ENCODE peak calls at places on chromosomes 11 and 22, in eight cellular contexts. B is glutamatergic neuron, R is colonic mucosa, P is stomach, V is upper lobe of left lung, I is endothelial cell, Q is GM12878, T is mammary epithelial cell. C is an unnamed sample.
A peak's percentile ranks its signal among the peaks of the same experiment; 100 is the strongest.

GRCh38 chr22:43740587-43741270 is 71.4 kb downstream of the EFCAB6 start:
- DNase-seq in B (no peak), R (no peak), P (no peak), V (no peak), I (no peak), Q (no peak), T (no peak), C (peak; percentile 30)

GRCh38 chr11:93160808-93161207 is 37.0 kb downstream of the SLC36A4 start:
- DNase-seq in B (no peak), R (no peak), P (no peak), V (no peak), I (no peak), Q (no peak), T (no peak), C (no peak)

GRCh38 chr11:45226901-45227300 is 59.2 kb downstream of the SYT13 start:
- DNase-seq in B (no peak), R (no peak), P (no peak), V (peak; percentile 70), I (no peak), Q (no peak), T (no peak), C (no peak)

GRCh38 chr22:45970709-45971388 is 6.1 kb downstream of the WNT7B start:
- DNase-seq in B (no peak), R (no peak), P (no peak), V (peak; percentile 83), I (no peak), Q (no peak), T (no peak), C (no peak)

GRCh38 chr11:42329930-42330555 is 870.6 kb upstream of the LRRC4C start:
- DNase-seq in B (no peak), R (no peak), P (no peak), V (no peak), I (no peak), Q (no peak), T (peak; percentile 84), C (peak; percentile 18)

GRCh38 chr11:117814766-117815261 is 9.7 kb downstream of the FXYD2 start:
- DNase-seq in B (no peak), R (peak; percentile 90), P (peak; percentile 81), V (peak; percentile 21), I (no peak), Q (peak; percentile 96), T (no peak), C (no peak)

GRCh38 chr11:299951-300735 is 817 bp upstream of the IFITM5 start:
- DNase-seq in B (peak; percentile 56), R (no peak), P (no peak), V (peak; percentile 44), I (no peak), Q (no peak), T (no peak), C (peak; percentile 68)

GRCh38 chr11:64224151-64224890 is 1.7 kb downstream of the TRPT1 start:
- DNase-seq in B (no peak), R (no peak), P (no peak), V (peak; percentile 46), I (no peak), Q (no peak), T (peak; percentile 38), C (no peak)

GRCh38 chr22:45009881-45010531 is at the start of gene PHF21B:
- DNase-seq in B (peak; percentile 94), R (peak; percentile 20), P (peak; percentile 37), V (peak; percentile 86), I (peak; percentile 85), Q (no peak), T (peak; percentile 9), C (peak; percentile 15)

GRCh38 chr11:71467164-71467563 is 14.2 kb downstream of the NADSYN1 start:
- DNase-seq in B (no peak), R (no peak), P (no peak), V (no peak), I (no peak), Q (no peak), T (no peak), C (no peak)

DNA sequence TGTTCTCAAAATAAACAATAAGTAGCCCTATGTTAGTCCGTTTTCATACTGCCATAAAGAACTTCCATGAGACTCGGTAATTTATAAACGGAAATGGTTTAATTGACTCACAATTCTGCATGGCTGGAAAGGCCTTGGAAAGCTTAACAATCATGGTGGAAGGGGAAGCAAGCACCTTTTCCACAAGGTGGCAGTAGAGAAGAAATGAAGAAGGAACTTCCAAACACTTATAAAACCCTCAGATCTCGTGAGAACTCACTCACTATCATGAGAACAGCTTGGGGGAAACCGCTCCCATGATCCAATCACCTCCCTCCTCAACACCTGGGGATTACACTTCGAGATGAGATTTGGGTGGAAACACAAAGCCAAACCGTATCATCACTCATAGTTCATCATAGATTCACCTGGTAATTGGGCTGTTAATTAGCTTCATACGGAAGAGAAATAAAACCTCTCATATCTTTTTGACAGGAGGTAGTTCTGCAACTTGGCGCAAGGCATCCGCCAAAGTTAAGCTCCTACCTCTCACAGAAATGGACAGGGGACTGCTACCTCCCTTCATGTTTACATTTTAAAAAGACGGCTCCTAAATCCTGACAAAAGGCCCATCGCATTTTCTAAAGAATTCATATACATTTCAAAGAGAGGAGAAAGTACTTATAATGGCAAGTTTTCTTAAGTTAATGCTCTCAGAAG is 49.0 kb downstream of the MUC15 start:
- DNase-seq in B (no peak), R (no peak), P (no peak), V (no peak), I (no peak), Q (no peak), T (peak; percentile 25), C (peak; percentile 17)
- TF ChIP-seq CTCF in B (peak; percentile 39), R (no peak), P (no peak), V (no peak), I (no peak), Q (peak; percentile 40), T (peak; percentile 37), C (peak; percentile 20)

DNA sequence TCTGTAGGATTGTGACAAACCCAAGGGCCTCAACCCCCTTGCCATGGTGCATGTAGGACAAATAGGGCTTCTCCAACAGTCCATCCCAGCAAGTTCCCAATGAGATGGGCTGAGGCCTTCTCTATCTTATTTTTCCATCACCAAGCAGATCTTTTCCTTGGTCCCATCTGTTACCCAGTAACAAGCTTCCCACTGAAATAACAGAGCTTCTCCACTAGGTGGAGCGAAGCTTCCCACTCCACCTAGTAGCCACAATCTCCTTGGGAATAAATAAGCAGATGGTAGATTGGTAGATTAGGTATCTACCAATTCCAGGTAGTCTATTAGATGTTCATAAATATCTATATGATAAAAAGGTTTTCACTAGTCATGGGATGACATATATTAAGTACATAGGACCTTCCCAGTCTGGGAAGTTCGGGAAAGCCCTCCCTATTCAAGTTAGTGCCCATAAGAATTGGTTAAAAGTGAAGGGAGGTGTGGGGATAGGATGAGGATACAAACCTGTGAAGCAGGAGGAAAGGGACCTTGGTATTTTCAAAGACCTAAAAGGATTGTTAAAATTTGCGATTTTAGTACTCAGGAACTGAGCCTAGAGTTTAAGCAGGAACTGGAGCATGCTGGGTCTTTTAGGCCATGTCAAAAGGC is 5.9 kb upstream of the OR52L1 start:
- DNase-seq in B (no peak), R (no peak), P (no peak), V (no peak), I (no peak), Q (no peak), T (peak; percentile 18), C (peak; percentile 29)
- TF ChIP-seq CTCF in B (peak; percentile 77), R (peak; percentile 39), P (no peak), V (peak; percentile 23), I (peak; percentile 76), Q (peak; percentile 49), T (peak; percentile 49), C (peak; percentile 60)

DNA sequence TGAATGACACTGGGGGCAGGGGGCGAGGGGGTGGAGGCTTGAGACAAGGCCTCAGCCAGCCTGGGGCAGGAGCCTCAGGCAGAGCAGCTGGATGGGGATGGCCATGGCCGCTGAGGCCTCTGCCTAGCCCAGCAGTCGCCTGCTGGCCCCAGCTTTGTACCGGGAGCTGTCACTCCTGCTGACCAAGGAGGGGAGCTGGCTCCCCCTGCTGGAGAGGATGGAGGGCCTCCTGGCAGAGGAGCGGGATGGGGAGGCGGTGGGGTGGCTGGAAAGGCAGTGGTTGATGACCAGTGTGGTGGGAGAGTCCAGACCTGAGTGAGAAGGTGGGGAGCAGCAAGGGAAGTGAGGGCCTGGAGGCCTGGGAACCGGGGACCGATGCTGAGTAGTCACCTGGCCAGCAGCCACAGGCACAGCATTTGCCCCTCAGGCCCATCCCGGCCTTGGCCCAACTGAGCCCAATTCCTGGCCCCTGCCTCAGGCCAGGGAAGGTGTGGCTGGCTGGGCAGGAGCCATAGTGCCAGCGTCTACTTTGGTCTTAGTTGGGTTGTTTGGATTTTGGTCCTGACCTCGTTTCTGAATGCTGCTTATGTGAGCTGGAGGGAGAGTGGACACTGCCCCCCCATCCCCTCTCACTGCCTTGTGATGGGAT is 6.0 kb upstream of the SUSD2 start:
- DNase-seq in B (peak; percentile 90), R (peak; percentile 77), P (peak; percentile 83), V (no peak), I (peak; percentile 88), Q (no peak), T (peak; percentile 45), C (peak; percentile 74)
- TF ChIP-seq CTCF in B (peak; percentile 82), R (peak; percentile 85), P (no peak), V (peak; percentile 89), I (peak; percentile 70), Q (peak; percentile 92), T (peak; percentile 74), C (peak; percentile 96)

DNA sequence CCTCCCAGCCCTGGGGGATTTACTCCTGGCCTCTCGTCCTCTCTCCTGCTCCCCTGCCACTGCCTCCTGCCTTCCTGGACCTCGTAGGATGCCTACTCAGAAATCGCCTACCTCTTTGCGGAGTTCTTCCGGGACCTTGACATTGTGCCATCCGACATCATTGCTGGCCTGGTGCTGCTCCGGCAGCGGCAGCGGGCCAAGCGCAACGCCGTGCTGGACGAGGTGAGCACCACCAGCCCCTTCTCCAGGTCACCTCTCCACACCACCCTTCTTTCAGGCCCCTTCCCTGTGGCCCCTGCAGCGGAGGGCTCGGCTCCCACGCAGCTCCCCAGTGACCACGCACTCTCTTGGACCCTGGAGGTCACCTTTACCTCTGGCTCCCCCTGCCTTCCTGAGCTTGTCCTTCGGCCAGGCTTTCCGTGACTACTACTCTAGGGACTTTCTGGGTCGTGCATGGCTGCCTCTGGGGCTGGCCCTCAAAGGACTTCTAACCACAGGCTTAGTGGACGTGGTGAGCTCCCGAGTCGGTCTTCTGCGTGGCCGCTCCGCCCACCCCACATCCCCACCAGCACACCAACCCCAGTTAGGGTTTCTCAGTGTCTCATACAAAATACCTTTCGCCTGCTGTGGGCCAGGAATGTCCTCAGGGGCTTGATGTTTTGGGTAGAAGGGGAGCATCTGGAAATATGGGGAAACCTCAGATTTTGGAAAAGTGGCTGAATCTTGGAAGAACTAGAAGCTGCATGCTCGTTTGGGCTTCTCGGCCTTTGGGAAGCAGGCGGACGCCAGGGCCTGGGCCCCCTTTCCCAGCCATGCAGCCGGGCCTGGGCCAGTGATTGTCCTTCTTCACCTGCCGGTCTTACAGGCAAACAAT is 24.1 kb upstream of the MYRF start:
- DNase-seq in B (no peak), R (no peak), P (no peak), V (peak; percentile 68), I (no peak), Q (no peak), T (no peak), C (no peak)
- TF ChIP-seq CTCF in B (no peak), R (no peak), P (no peak), V (no peak), I (no peak), Q (no peak), T (no peak), C (no peak)

DNA sequence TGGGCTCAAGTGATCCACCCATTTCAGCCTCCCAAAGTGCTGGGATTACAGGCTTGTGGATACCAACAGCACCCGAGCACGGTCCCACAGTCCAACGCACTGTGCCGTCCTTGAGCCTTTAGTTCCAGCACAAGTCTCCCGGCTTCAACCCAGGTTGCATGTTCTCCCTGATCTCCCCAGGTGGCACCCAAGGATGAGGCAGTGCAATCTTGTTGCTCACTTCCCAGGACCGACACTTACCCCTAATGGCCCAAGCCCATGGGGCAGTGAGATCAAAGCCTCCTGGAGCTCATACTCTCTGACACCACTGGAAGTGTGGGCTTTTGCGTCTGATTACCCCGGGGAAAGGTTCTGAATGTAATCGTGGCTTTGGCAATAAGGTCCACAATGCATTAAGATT is 3.5 kb downstream of the PRAME start:
- DNase-seq in B (no peak), R (no peak), P (no peak), V (no peak), I (no peak), Q (no peak), T (no peak), C (no peak)
- TF ChIP-seq CTCF in B (no peak), R (no peak), P (no peak), V (no peak), I (no peak), Q (no peak), T (no peak), C (no peak)

C was measured in fibroblast of the aortic adventitia.